ENCODE peak calls at places on chromosomes 6 and 20, in five cellular contexts. P is NCI-H1436 treated with DMSO at 0.1 percent for 48 hours; G is stimulated activated CD4-positive, alpha-beta T cell treated with anti-CD3 and anti-CD28 coated beads, Interleukin-15, amount 100 ng/mL, for 1 hour; C is ovary; D is GM12865. K is an unnamed sample.
A peak's percentile ranks its signal among the peaks of the same experiment; 100 is the strongest.

GRCh38 chr6:115999256-115999655 is 61.4 kb downstream of the FRK start:
- DNase-seq in D (no peak), C (no peak), P (no peak), G (no peak), K (no peak)

GRCh38 chr20:20971810-20972209 is 134.3 kb downstream of the LINC00237 start:
- DNase-seq in P (no peak), D (no peak), G (no peak), C (no peak), K (no peak)

GRCh38 chr6:3259491-3259958 is 778 bp downstream of the PSMG4 start:
- DNase-seq in P (no peak), C (peak; percentile 46), D (peak; percentile 55), G (no peak), K (no peak)

GRCh38 chr6:12962995-12963394 is 246.4 kb downstream of the PHACTR1 start:
- DNase-seq in C (no peak), D (peak; percentile 26), P (no peak), G (no peak), K (no peak)

GRCh38 chr6:63805808-63806572 is 170.4 kb downstream of the PHF3 start:
- DNase-seq in P (no peak), D (no peak), G (no peak), C (no peak), K (no peak)

GRCh38 chr6:139344186-139344963 is 30.1 kb downstream of the CITED2 start:
- DNase-seq in G (no peak), P (no peak), D (no peak), C (no peak), K (no peak)

GRCh38 chr20:5991623-5992441 is 41.4 kb downstream of the MCM8 start:
- DNase-seq in P (no peak), G (no peak), C (no peak), D (no peak), K (no peak)

GRCh38 chr6:46325561-46326525 is 155.1 kb upstream of the ENPP5 start:
- DNase-seq in C (peak; percentile 42), D (peak; percentile 23), P (peak; percentile 92), G (no peak), K (no peak)

GRCh38 chr20:57882451-57883161 is 172.8 kb upstream of the PMEPA1 start:
- DNase-seq in D (no peak), C (no peak), G (no peak), P (no peak), K (no peak)

GRCh38 chr6:37799263-37799644 is 20.3 kb upstream of the ZFAND3 start:
- DNase-seq in D (no peak), C (no peak), G (no peak), P (no peak), K (no peak)

GRCh38 chr20:24098886-24099285 is 110.3 kb upstream of the GGTLC1 start:
- DNase-seq in C (no peak), D (no peak), G (no peak), P (no peak), K (peak; percentile 38)

GRCh38 chr6:116215414-116215813 is 38.5 kb downstream of the TSPYL4 start:
- DNase-seq in D (no peak), G (no peak), P (no peak), C (no peak), K (no peak)

GRCh38 chr6:42766163-42766670 is 15.6 kb upstream of the BICRAL start:
- DNase-seq in G (no peak), P (no peak), D (no peak), C (no peak), K (no peak)

GRCh38 chr6:14353798-14354197 is 236.2 kb downstream of the CD83 start:
- DNase-seq in C (no peak), P (no peak), D (no peak), G (no peak), K (no peak)

GRCh38 chr6:106108129-106108528 is 22.0 kb downstream of the PRDM1 start:
- DNase-seq in C (no peak), P (no peak), G (no peak), D (no peak), K (no peak)

GRCh38 chr6:41171908-41172307 is 9.0 kb upstream of the TREM2 start:
- DNase-seq in D (no peak), G (no peak), C (no peak), P (no peak), K (no peak)

GRCh38 chr6:209432-210103 is 82.7 kb upstream of the DUSP22 start:
- DNase-seq in C (no peak), D (peak; percentile 91), P (no peak), G (no peak), K (no peak)

GRCh38 chr6:104633125-104633524 is 226.6 kb downstream of the HACE1 start:
- DNase-seq in P (no peak), D (no peak), C (no peak), G (no peak), K (no peak)

GRCh38 chr20:35663813-35664543 is 722 bp downstream of the CPNE1 start:
- DNase-seq in P (no peak), D (peak; percentile 78), G (peak; percentile 41), C (peak; percentile 53), K (peak; percentile 33)

GRCh38 chr6:167934426-167934864 is 63.0 kb upstream of the KIF25 start:
- DNase-seq in P (no peak), D (no peak), C (no peak), G (no peak), K (no peak)